ENCODE peak calls at places on chromosome 18, in nine cellular contexts. One of them, this sample, is unnamed.

GRCh38 chr18:40810371-40810770 is 1144.7 kb upstream of the PIK3C3 start:
- DNase-seq in astrocyte of the cerebellum: no peak
- DNase-seq in heart left ventricle: no peak
- DNase-seq in HCT116: no peak
- DNase-seq in mucosa of descending colon: no peak
- DNase-seq in AG09309: no peak
- DNase-seq in Caco-2: no peak
- DNase-seq in astrocyte: no peak
- DNase-seq in endodermal cell: no peak
- DNase-seq in this sample: no peak

GRCh38 chr18:24964213-24964612 is 387.8 kb downstream of the ZNF521 start:
- DNase-seq in heart left ventricle: peak
- DNase-seq in astrocyte of the cerebellum: no peak
- DNase-seq in Caco-2: peak
- DNase-seq in astrocyte: no peak
- DNase-seq in mucosa of descending colon: peak
- DNase-seq in AG09309: no peak
- DNase-seq in endodermal cell: peak
- DNase-seq in HCT116: no peak
- DNase-seq in this sample: no peak

GRCh38 chr18:23503967-23504352 is 649 bp downstream of the RMC1 start:
- DNase-seq in astrocyte of the cerebellum: no peak
- DNase-seq in Caco-2: no peak
- DNase-seq in HCT116: no peak
- DNase-seq in astrocyte: no peak
- DNase-seq in mucosa of descending colon: no peak
- DNase-seq in endodermal cell: no peak
- DNase-seq in heart left ventricle: no peak
- DNase-seq in AG09309: no peak
- DNase-seq in this sample: no peak

GRCh38 chr18:29145993-29146539 is 969.1 kb upstream of the CDH2 start:
- DNase-seq in Caco-2: no peak
- DNase-seq in astrocyte: no peak
- DNase-seq in mucosa of descending colon: no peak
- DNase-seq in endodermal cell: no peak
- DNase-seq in HCT116: no peak
- DNase-seq in astrocyte of the cerebellum: no peak
- DNase-seq in heart left ventricle: no peak
- DNase-seq in AG09309: no peak
- DNase-seq in this sample: no peak

GRCh38 chr18:49052891-49053644 is 102.3 kb upstream of the SMAD7 start:
- DNase-seq in AG09309: peak
- DNase-seq in heart left ventricle: no peak
- DNase-seq in mucosa of descending colon: no peak
- DNase-seq in astrocyte of the cerebellum: peak
- DNase-seq in endodermal cell: no peak
- DNase-seq in astrocyte: peak
- DNase-seq in Caco-2: no peak
- DNase-seq in HCT116: no peak
- DNase-seq in this sample: peak

GRCh38 chr18:71371951-71372605 is 1083.2 kb downstream of the SOCS6 start:
- DNase-seq in heart left ventricle: no peak
- DNase-seq in HCT116: no peak
- DNase-seq in Caco-2: no peak
- DNase-seq in AG09309: no peak
- DNase-seq in astrocyte of the cerebellum: no peak
- DNase-seq in endodermal cell: no peak
- DNase-seq in mucosa of descending colon: no peak
- DNase-seq in astrocyte: no peak
- DNase-seq in this sample: no peak

GRCh38 chr18:11728247-11728646 is 39.2 kb downstream of the GNAL start:
- DNase-seq in heart left ventricle: no peak
- DNase-seq in endodermal cell: peak
- DNase-seq in astrocyte of the cerebellum: no peak
- DNase-seq in AG09309: no peak
- DNase-seq in astrocyte: no peak
- DNase-seq in Caco-2: peak
- DNase-seq in HCT116: peak
- DNase-seq in mucosa of descending colon: no peak
- DNase-seq in this sample: peak

GRCh38 chr18:55735199-55735855 is 147.3 kb upstream of the TCF4 start:
- DNase-seq in Caco-2: no peak
- DNase-seq in AG09309: no peak
- DNase-seq in HCT116: no peak
- DNase-seq in heart left ventricle: no peak
- DNase-seq in astrocyte of the cerebellum: no peak
- DNase-seq in endodermal cell: no peak
- DNase-seq in mucosa of descending colon: no peak
- DNase-seq in astrocyte: no peak
- DNase-seq in this sample: no peak

GRCh38 chr18:73681912-73682311 is 465.7 kb downstream of the FBXO15 start:
- DNase-seq in Caco-2: no peak
- DNase-seq in heart left ventricle: no peak
- DNase-seq in astrocyte: no peak
- DNase-seq in mucosa of descending colon: no peak
- DNase-seq in HCT116: no peak
- DNase-seq in astrocyte of the cerebellum: no peak
- DNase-seq in AG09309: no peak
- DNase-seq in endodermal cell: no peak
- DNase-seq in this sample: no peak

GRCh38 chr18:50658601-50659000 is 98.7 kb downstream of the MAPK4 start:
- DNase-seq in heart left ventricle: no peak
- DNase-seq in HCT116: no peak
- DNase-seq in endodermal cell: peak
- DNase-seq in AG09309: no peak
- DNase-seq in Caco-2: no peak
- DNase-seq in astrocyte of the cerebellum: no peak
- DNase-seq in astrocyte: no peak
- DNase-seq in mucosa of descending colon: no peak
- DNase-seq in this sample: no peak

GRCh38 chr18:22831441-22831904 is 101.7 kb upstream of the RBBP8 start:
- DNase-seq in mucosa of descending colon: no peak
- DNase-seq in HCT116: peak
- DNase-seq in AG09309: no peak
- DNase-seq in Caco-2: no peak
- DNase-seq in endodermal cell: no peak
- DNase-seq in astrocyte: peak
- DNase-seq in astrocyte of the cerebellum: peak
- DNase-seq in heart left ventricle: no peak
- DNase-seq in this sample: peak

GRCh38 chr18:52652451-52652850 is 312.5 kb downstream of the DCC start:
- DNase-seq in mucosa of descending colon: no peak
- DNase-seq in heart left ventricle: no peak
- DNase-seq in endodermal cell: no peak
- DNase-seq in astrocyte of the cerebellum: no peak
- DNase-seq in HCT116: no peak
- DNase-seq in Caco-2: no peak
- DNase-seq in AG09309: no peak
- DNase-seq in astrocyte: no peak
- DNase-seq in this sample: no peak

GRCh38 chr18:70380915-70381896 is 92.4 kb downstream of the SOCS6 start:
- DNase-seq in HCT116: no peak
- DNase-seq in Caco-2: peak
- DNase-seq in astrocyte: peak
- DNase-seq in AG09309: no peak
- DNase-seq in astrocyte of the cerebellum: no peak
- DNase-seq in endodermal cell: peak
- DNase-seq in heart left ventricle: no peak
- DNase-seq in mucosa of descending colon: peak
- DNase-seq in this sample: no peak

GRCh38 chr18:5977022-5977421 is 81.7 kb upstream of the TMEM200C start:
- DNase-seq in AG09309: no peak
- DNase-seq in astrocyte of the cerebellum: no peak
- DNase-seq in Caco-2: no peak
- DNase-seq in mucosa of descending colon: no peak
- DNase-seq in HCT116: no peak
- DNase-seq in endodermal cell: peak
- DNase-seq in heart left ventricle: no peak
- DNase-seq in astrocyte: no peak
- DNase-seq in this sample: no peak

GRCh38 chr18:48824231-48824970 is 126.4 kb downstream of the SMAD7 start:
- DNase-seq in Caco-2: no peak
- DNase-seq in HCT116: no peak
- DNase-seq in AG09309: no peak
- DNase-seq in astrocyte: no peak
- DNase-seq in heart left ventricle: peak
- DNase-seq in endodermal cell: peak
- DNase-seq in astrocyte of the cerebellum: no peak
- DNase-seq in mucosa of descending colon: no peak
- DNase-seq in this sample: no peak

DNA sequence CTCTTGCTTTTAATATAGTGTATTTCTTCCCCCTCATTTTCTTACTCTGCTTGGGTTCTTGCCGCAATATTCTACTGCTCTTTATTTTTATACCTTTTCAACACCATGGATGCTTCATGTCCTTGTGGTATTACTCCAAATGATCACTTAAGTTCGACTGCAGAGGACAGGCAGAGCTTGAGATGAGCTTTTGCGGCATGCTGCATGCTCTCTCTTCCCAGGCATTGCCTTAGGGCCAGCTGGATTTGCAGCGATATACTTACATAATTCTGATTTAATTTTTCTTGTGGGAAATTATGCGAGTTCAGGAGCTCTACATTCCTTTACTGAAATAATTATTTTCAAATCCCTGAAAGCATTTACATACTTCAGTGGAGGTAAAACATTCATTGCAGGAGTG is 288.1 kb downstream of the CCDC102B start:
- DNase-seq in astrocyte: no peak
- DNase-seq in HCT116: no peak
- DNase-seq in astrocyte of the cerebellum: no peak
- DNase-seq in endodermal cell: no peak
- DNase-seq in mucosa of descending colon: no peak
- DNase-seq in AG09309: no peak
- DNase-seq in Caco-2: no peak
- DNase-seq in heart left ventricle: no peak
- DNase-seq in this sample: no peak
- TF ChIP-seq CTCF in astrocyte: no peak
- TF ChIP-seq CTCF in HCT116: no peak
- TF ChIP-seq CTCF in astrocyte of the cerebellum: no peak
- TF ChIP-seq CTCF in endodermal cell: no peak
- TF ChIP-seq CTCF in mucosa of descending colon: no peak
- TF ChIP-seq CTCF in AG09309: no peak
- TF ChIP-seq CTCF in Caco-2: no peak
- TF ChIP-seq CTCF in heart left ventricle: no peak
- TF ChIP-seq CTCF in this sample: no peak

GRCh38 chr18:13610517-13610916 is 115.8 kb downstream of the FAM210A start:
- DNase-seq in Caco-2: no peak
- DNase-seq in astrocyte: no peak
- DNase-seq in heart left ventricle: no peak
- DNase-seq in astrocyte of the cerebellum: no peak
- DNase-seq in mucosa of descending colon: no peak
- DNase-seq in AG09309: no peak
- DNase-seq in endodermal cell: peak
- DNase-seq in HCT116: no peak
- DNase-seq in this sample: no peak

GRCh38 chr18:13611616-13612110 is 114.7 kb downstream of the FAM210A start:
- DNase-seq in HCT116: no peak
- DNase-seq in endodermal cell: peak
- DNase-seq in AG09309: no peak
- DNase-seq in mucosa of descending colon: no peak
- DNase-seq in astrocyte of the cerebellum: no peak
- DNase-seq in astrocyte: peak
- DNase-seq in Caco-2: no peak
- DNase-seq in heart left ventricle: peak
- DNase-seq in this sample: peak

GRCh38 chr18:13613099-13613498 is 113.3 kb downstream of the FAM210A start:
- DNase-seq in AG09309: no peak
- DNase-seq in astrocyte: no peak
- DNase-seq in endodermal cell: no peak
- DNase-seq in heart left ventricle: no peak
- DNase-seq in astrocyte of the cerebellum: no peak
- DNase-seq in HCT116: no peak
- DNase-seq in Caco-2: no peak
- DNase-seq in mucosa of descending colon: no peak
- DNase-seq in this sample: no peak

GRCh38 chr18:13612111-13612997 is 114.0 kb downstream of the FAM210A start:
- DNase-seq in heart left ventricle: no peak
- DNase-seq in mucosa of descending colon: peak
- DNase-seq in astrocyte: no peak
- DNase-seq in AG09309: no peak
- DNase-seq in Caco-2: no peak
- DNase-seq in HCT116: no peak
- DNase-seq in astrocyte of the cerebellum: no peak
- DNase-seq in endodermal cell: peak
- DNase-seq in this sample: no peak

GRCh38 chr18:13611058-13611615 is 115.2 kb downstream of the FAM210A start:
- DNase-seq in heart left ventricle: peak
- DNase-seq in astrocyte of the cerebellum: peak
- DNase-seq in mucosa of descending colon: no peak
- DNase-seq in AG09309: no peak
- DNase-seq in endodermal cell: peak
- DNase-seq in astrocyte: peak
- DNase-seq in HCT116: no peak
- DNase-seq in Caco-2: no peak
- DNase-seq in this sample: peak
- H3K4me3 ChIP-seq in heart left ventricle: peak
- H3K4me3 ChIP-seq in astrocyte of the cerebellum: peak
- H3K4me3 ChIP-seq in mucosa of descending colon: no peak
- H3K4me3 ChIP-seq in AG09309: peak
- H3K4me3 ChIP-seq in endodermal cell: peak
- H3K4me3 ChIP-seq in astrocyte: peak
- H3K4me3 ChIP-seq in HCT116: no peak
- H3K4me3 ChIP-seq in Caco-2: no peak
- H3K4me3 ChIP-seq in this sample: peak

DNA sequence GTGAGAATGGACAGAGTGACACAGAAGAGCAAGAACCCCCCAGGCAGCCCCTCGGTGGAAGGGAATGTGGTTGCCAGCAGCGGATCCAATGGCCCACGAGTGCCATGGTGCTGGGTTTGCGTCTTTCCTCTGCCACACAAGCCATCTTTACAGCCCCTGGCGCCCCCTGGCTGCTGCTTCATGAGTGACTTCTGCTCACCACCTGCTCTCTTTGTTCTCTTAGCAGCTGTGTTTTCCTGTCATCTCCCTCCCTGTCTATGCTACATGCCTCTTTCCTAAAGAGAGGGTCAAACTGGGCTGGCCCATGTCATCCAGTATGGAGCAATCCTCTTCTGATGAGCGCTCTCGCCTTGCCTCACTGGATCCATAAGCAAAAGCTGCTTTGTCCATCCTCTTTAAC is 300.0 kb upstream of the SMIM21 start:
- DNase-seq in HCT116: peak
- DNase-seq in astrocyte: peak
- DNase-seq in Caco-2: no peak
- DNase-seq in endodermal cell: peak
- DNase-seq in heart left ventricle: peak
- DNase-seq in AG09309: peak
- DNase-seq in mucosa of descending colon: peak
- DNase-seq in astrocyte of the cerebellum: peak
- DNase-seq in this sample: peak
- TF ChIP-seq CTCF in HCT116: peak
- TF ChIP-seq CTCF in astrocyte: no peak
- TF ChIP-seq CTCF in Caco-2: no peak
- TF ChIP-seq CTCF in endodermal cell: peak
- TF ChIP-seq CTCF in heart left ventricle: peak
- TF ChIP-seq CTCF in AG09309: peak
- TF ChIP-seq CTCF in mucosa of descending colon: no peak
- TF ChIP-seq CTCF in astrocyte of the cerebellum: peak
- TF ChIP-seq CTCF in this sample: peak

DNA sequence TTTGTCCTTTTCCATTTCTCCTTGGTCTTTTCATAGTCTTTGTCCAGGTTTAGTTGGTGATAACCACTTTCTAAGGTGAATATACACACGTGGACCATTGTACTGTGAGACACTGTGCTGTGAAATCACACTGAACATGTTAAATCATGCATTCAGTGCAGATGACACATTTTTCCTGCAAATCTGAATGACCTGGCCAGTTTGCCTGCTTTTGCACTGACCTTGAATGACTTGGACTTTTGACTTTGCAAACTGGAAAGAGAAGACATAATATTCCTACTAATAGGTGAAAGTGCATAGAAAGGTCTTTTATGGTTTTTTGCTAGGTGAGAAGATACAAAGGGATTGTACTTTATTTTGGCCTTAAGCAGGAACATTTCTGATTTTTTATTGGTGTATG is 21.7 kb upstream of the PHLPP1 start:
- DNase-seq in endodermal cell: no peak
- DNase-seq in mucosa of descending colon: no peak
- DNase-seq in HCT116: no peak
- DNase-seq in Caco-2: no peak
- DNase-seq in heart left ventricle: no peak
- DNase-seq in astrocyte of the cerebellum: no peak
- DNase-seq in astrocyte: no peak
- DNase-seq in AG09309: no peak
- DNase-seq in this sample: no peak
- H3K4me3 ChIP-seq in endodermal cell: no peak
- H3K4me3 ChIP-seq in mucosa of descending colon: no peak
- H3K4me3 ChIP-seq in HCT116: no peak
- H3K4me3 ChIP-seq in Caco-2: no peak
- H3K4me3 ChIP-seq in heart left ventricle: no peak
- H3K4me3 ChIP-seq in astrocyte of the cerebellum: no peak
- H3K4me3 ChIP-seq in astrocyte: no peak
- H3K4me3 ChIP-seq in AG09309: no peak
- H3K4me3 ChIP-seq in this sample: no peak

This sample was measured in brain microvascular endothelial cell.